ENCODE peak calls at places on chromosomes 3 and 15, in four cellular contexts. W, Y, T and B are unnamed samples.

GRCh38 chr3:37417297-37418082 is 243.1 kb upstream of the LRRFIP2 start:
- DNase-seq in W (no peak), Y (no peak), T (no peak), B (no peak)

GRCh38 chr3:102006812-102007485 is 157.6 kb downstream of the NFKBIZ start:
- DNase-seq in W (peak), Y (peak), T (no peak), B (no peak)

GRCh38 chr3:58564456-58565160 is 12.6 kb downstream of the FAM107A start:
- DNase-seq in W (no peak), Y (peak), T (no peak), B (no peak)

GRCh38 chr3:43153189-43154083 is 47.6 kb upstream of the POMGNT2 start:
- DNase-seq in W (no peak), Y (no peak), T (no peak), B (no peak)

GRCh38 chr3:55461896-55462295 is 25.2 kb downstream of the WNT5A start:
- DNase-seq in W (no peak), Y (no peak), T (no peak), B (no peak)

GRCh38 chr15:62344806-62345539 is 179.9 kb upstream of the C2CD4B start:
- DNase-seq in W (peak), Y (peak), T (peak), B (peak)

GRCh38 chr3:85432081-85432480 is 473.3 kb downstream of the CADM2 start:
- DNase-seq in W (no peak), Y (no peak), T (no peak), B (no peak)

GRCh38 chr3:5250467-5251195 is 63.1 kb downstream of the EDEM1 start:
- DNase-seq in W (no peak), Y (no peak), T (no peak), B (no peak)

GRCh38 chr15:47184003-47184404 is 533.3 kb upstream of the SEMA6D start:
- DNase-seq in W (no peak), Y (peak), T (no peak), B (no peak)

GRCh38 chr15:65333441-65333820 is 29.0 kb downstream of the RNU5B-1 start:
- DNase-seq in W (no peak), Y (no peak), T (no peak), B (no peak)

GRCh38 chr15:82944840-82945239 is 7.7 kb downstream of the HOMER2 start:
- DNase-seq in W (no peak), Y (no peak), T (no peak), B (no peak)

GRCh38 chr3:161474691-161475090 is 21.9 kb upstream of the OTOL1 start:
- DNase-seq in W (no peak), Y (no peak), T (no peak), B (no peak)

GRCh38 chr3:184241447-184242296 is 7.1 kb downstream of the ALG3 start:
- DNase-seq in W (no peak), Y (peak), T (peak), B (peak)

GRCh38 chr3:63654246-63654645 is 1.8 kb downstream of the SNTN start:
- DNase-seq in W (no peak), Y (no peak), T (no peak), B (no peak)

GRCh38 chr3:188643736-188644135 is 489.8 kb downstream of the LPP start:
- DNase-seq in W (no peak), Y (no peak), T (no peak), B (no peak)

GRCh38 chr15:61157933-61158332 is 71.2 kb downstream of the RORA start:
- DNase-seq in W (no peak), Y (no peak), T (no peak), B (no peak)

GRCh38 chr3:30915782-30916181 is 21.3 kb upstream of the GADL1 start:
- DNase-seq in W (no peak), Y (no peak), T (no peak), B (no peak)

GRCh38 chr3:33717616-33717865 is 513 bp downstream of the CLASP2 start:
- DNase-seq in W (peak), Y (no peak), T (peak), B (peak)

GRCh38 chr15:92981333-92981732 is 81.2 kb downstream of the CHD2 start:
- DNase-seq in W (no peak), Y (peak), T (no peak), B (no peak)

GRCh38 chr3:27990837-27991236 is 250.6 kb upstream of the CMC1 start:
- DNase-seq in W (no peak), Y (no peak), T (no peak), B (no peak)

GRCh38 chr3:32951410-32951811 is at the start of gene CCR4:
- DNase-seq in W (no peak), Y (peak), T (peak), B (no peak)

GRCh38 chr3:120147072-120147871 is 53.0 kb upstream of the GSK3B start:
- DNase-seq in W (no peak), Y (peak), T (no peak), B (peak)

GRCh38 chr3:54507876-54508460 is 385.6 kb downstream of the CACNA2D3 start:
- DNase-seq in W (no peak), Y (no peak), T (no peak), B (no peak)

GRCh38 chr15:41269887-41270286 is 38.8 kb downstream of the CHP1 start:
- DNase-seq in W (no peak), Y (no peak), T (no peak), B (no peak)

GRCh38 chr3:46471371-46471914 is 6.7 kb upstream of the LTF start:
- DNase-seq in W (no peak), Y (no peak), T (no peak), B (no peak)

DNA sequence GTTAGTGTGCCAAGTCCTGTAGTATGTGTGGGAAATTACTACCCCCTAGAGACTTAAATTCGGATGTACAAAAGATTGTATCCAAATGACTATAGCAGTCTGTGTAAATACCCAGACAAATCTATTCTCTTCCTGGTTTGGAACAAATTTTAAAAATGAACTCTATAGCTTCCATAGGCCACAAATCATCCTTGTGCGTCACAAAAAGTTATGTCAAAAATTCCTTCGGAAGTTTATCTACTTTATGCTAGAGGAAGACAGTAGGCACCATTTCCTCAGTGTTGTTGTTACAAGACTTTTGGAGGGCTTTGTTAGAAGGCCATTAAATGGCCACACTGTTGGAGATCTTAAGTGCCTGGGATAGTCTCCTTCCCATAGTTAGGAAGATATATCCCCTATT is 41.5 kb downstream of the NKIRAS1 start:
- DNase-seq in W (no peak), Y (peak), T (no peak), B (no peak)
- TF ChIP-seq MYC in W (no peak), Y (no peak), T (no peak), B (no peak)

DNA sequence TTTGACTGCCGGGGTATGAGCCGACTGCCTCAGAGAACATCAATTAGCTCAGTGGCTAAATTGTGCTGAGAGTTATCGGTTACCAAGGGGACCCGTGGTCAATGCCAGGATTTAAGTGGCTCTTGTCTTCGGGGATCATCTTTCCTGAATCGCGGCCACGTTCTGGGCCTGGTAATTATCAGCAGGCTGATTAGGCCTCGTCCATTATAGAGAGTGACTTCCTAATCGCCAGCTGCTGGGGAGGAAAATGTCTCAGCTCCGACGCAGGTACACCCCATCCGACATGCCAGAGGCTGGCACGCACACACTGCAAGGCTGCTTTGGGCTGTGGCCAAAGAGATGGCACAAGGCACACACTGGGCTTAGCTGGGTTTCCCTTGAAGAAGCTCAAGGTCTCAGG is 10.6 kb downstream of the TRH start:
- DNase-seq in W (no peak), Y (no peak), T (no peak), B (no peak)
- TF ChIP-seq MYC in W (no peak), Y (no peak), T (no peak), B (no peak)

GRCh38 chr15:35458176-35458856 is 87.6 kb downstream of the DPH6 start:
- DNase-seq in W (no peak), Y (no peak), T (no peak), B (no peak)
- TF ChIP-seq MYC in W (no peak), Y (no peak), T (no peak), B (no peak)

DNA sequence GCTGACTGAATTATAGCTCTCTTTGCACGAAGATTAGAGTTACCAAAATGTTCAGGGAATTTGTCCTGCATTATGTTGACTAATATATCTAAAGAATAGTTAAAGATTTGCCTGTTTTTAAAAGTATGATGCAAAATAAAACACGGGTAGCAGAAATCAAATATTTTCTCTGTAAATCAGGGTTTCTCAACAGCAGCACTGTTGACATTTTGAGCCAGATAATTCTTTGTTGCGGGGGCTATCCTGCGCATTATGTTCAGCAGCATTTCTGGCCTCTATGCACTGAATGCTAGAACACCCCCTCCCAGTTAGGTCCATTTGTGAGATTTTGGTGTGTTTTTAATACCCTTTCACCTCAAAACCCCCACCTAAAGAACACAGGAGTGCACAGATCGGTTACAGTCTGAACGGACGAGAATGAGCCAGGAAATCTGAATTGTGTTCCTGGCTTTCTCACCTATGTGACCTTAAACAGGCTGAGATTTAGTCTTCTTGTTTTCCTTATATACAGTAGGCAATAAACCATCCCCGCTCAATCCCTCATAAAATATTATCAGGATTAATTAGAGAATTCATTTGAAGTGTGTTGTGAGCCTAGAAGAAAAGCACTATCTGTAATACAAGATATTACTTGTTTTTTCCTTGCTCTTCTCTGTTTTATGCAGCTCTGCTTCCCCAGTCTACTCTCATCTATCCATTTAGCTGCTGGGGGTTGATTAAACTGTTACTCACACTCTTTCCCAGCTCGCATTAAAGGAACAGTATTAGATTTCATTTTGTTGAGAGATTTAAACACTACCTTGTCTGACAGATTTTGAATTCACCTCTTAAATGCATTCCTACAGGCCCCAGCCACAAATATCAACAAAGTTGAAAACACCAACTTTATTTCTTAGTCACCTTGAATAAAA is 247.5 kb upstream of the GOLIM4 start:
- DNase-seq in W (no peak), Y (no peak), T (no peak), B (no peak)
- TF ChIP-seq MYC in W (no peak), Y (no peak), T (no peak), B (no peak)

DNA sequence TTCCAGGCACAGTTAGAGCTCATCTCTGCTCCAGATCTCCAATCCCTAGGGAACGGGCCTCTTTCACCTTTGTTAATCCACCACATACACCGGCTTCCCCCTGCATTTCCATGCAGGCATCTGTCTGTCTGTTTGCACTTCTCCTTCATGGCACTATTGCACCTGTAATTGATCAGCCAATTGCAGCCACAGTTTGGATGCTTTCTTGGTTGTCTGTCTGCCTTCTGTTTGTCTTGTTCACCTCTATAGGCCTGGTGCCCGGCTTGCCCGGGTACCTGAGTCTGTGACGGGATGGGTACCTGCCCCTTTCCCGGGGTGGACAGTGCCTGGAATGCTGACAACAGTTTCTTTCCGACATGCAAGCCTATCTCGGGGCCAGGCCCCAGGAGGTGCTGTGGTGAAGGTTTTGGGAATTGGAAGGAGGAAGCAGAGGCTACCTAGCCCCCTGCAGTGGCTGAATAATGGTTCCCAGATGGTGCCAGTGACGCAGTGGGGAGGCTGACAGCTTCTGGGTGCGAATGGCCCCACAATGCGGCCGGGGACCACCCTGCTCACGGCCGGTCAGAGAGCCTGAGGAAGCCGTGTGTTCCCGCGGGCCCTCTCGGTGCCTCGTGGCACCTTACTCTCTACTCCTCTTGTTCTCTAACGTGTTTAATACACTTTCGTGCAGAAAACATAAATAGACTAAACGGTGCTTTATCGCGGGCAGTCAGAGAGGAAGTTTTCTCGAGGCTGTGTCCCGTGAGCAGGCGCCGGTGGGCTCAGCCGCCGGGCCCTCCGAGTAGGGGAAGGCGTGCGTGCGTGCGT is 31.3 kb upstream of the RAB6B start:
- DNase-seq in W (no peak), Y (peak), T (peak), B (no peak)
- TF ChIP-seq MYC in W (no peak), Y (no peak), T (no peak), B (no peak)

GRCh38 chr15:43219929-43220886 is 610 bp downstream of the EPB42 start:
- DNase-seq in W (no peak), Y (no peak), T (no peak), B (no peak)

GRCh38 chr15:43220991-43221403 is at the start of gene EPB42:
- DNase-seq in W (no peak), Y (no peak), T (peak), B (no peak)

GRCh38 chr15:43226436-43227305 is 5.9 kb upstream of the EPB42 start:
- DNase-seq in W (no peak), Y (no peak), T (no peak), B (no peak)

GRCh38 chr15:43229977-43230376 is 9.2 kb upstream of the EPB42 start:
- DNase-seq in W (no peak), Y (no peak), T (no peak), B (no peak)

GRCh38 chr15:43225201-43225949 is 4.6 kb upstream of the EPB42 start:
- DNase-seq in W (peak), Y (peak), T (peak), B (peak)
- TF ChIP-seq MYC in W (no peak), Y (no peak), T (no peak), B (no peak)

GRCh38 chr3:7683431-7683830 is 818.2 kb upstream of the LMCD1 start:
- DNase-seq in W (no peak), Y (no peak), T (no peak), B (no peak)
- TF ChIP-seq MYC in W (no peak), Y (no peak), T (no peak), B (no peak)

GRCh38 chr3:116579843-116580242 is 129.7 kb upstream of the TUSC7 start:
- DNase-seq in W (no peak), Y (no peak), T (peak), B (peak)
- TF ChIP-seq MYC in W (no peak), Y (no peak), T (no peak), B (no peak)